ENCODE peak calls at places on chromosome 20, in ten cellular contexts. L is activated T-cell treated with anti-CD3 and anti-CD28 coated beads, Interleukin-2, amount 50 U/mL, for 4 hours; E is KBM-7; N is activated CD4-positive, alpha-beta T cell treated with anti-CD3 and anti-CD28 coated beads, Interleukin-2, amount 50 U/mL, for 1 hour; H is activated T-helper 1 cell treated with anti-CD3 and anti-CD28 coated beads, Interleukin-2, amount 50 U/mL, for 16 hours; K is GM23248; T is ELR; Q is skeletal muscle cell; S is esophagus muscularis mucosa; P is Peyer's patch. O is an unnamed sample.

GRCh38 chr20:51376121-51376520 is 166.4 kb downstream of the NFATC2 start:
- DNase-seq in L (no peak), E (no peak), N (no peak), H (no peak), K (no peak), T (no peak), Q (no peak), S (no peak), P (no peak), O (no peak)

GRCh38 chr20:40897177-40897700 is 131.4 kb upstream of the TOP1 start:
- DNase-seq in L (no peak), E (no peak), N (no peak), H (no peak), K (peak), T (no peak), Q (peak), S (no peak), P (no peak), O (no peak)

GRCh38 chr20:24117386-24117785 is 128.8 kb upstream of the GGTLC1 start:
- DNase-seq in L (no peak), E (no peak), N (no peak), H (no peak), K (no peak), T (no peak), Q (no peak), S (no peak), P (no peak), O (no peak)

GRCh38 chr20:11091496-11091895 is 417.7 kb upstream of the JAG1 start:
- DNase-seq in L (no peak), E (no peak), N (no peak), H (no peak), K (no peak), T (no peak), Q (no peak), S (no peak), P (no peak), O (no peak)

GRCh38 chr20:45128066-45128465 is 3.8 kb upstream of the WFDC12 start:
- DNase-seq in L (no peak), E (no peak), N (no peak), H (no peak), K (peak), T (peak), Q (no peak), S (peak), P (no peak), O (no peak)

GRCh38 chr20:58718729-58719128 is 26.1 kb downstream of the NPEPL1 start:
- DNase-seq in L (no peak), E (no peak), N (no peak), H (no peak), K (no peak), T (no peak), Q (no peak), S (peak), P (no peak), O (no peak)

GRCh38 chr20:20736303-20736702 is 23.9 kb upstream of the RALGAPA2 start:
- DNase-seq in L (no peak), E (no peak), N (no peak), H (no peak), K (no peak), T (no peak), Q (no peak), S (no peak), P (no peak), O (peak)

GRCh38 chr20:44644384-44645131 is 6.9 kb downstream of the ADA start:
- DNase-seq in L (no peak), E (no peak), N (peak), H (no peak), K (no peak), T (peak), Q (no peak), S (no peak), P (peak), O (peak)

GRCh38 chr20:32650545-32650944 is 23.2 kb downstream of the C20orf203 start:
- DNase-seq in L (no peak), E (no peak), N (no peak), H (no peak), K (no peak), T (no peak), Q (no peak), S (no peak), P (no peak), O (no peak)

GRCh38 chr20:34825530-34826362 is at the start of gene NCOA6:
- DNase-seq in L (peak), E (peak), N (peak), H (peak), K (peak), T (peak), Q (peak), S (peak), P (peak), O (peak)

GRCh38 chr20:54132612-54133433 is 41.0 kb downstream of the CYP24A1 start:
- DNase-seq in L (no peak), E (no peak), N (no peak), H (no peak), K (peak), T (peak), Q (peak), S (no peak), P (no peak), O (no peak)

GRCh38 chr20:46618316-46619110 is 32.7 kb downstream of the SLC13A3 start:
- DNase-seq in L (no peak), E (no peak), N (no peak), H (no peak), K (no peak), T (no peak), Q (no peak), S (no peak), P (no peak), O (no peak)